ENCODE peak calls at places on chromosomes 5 and 9, in nine cellular contexts. D is EH; G is cardiac fibroblast; U is WTC11; T is NCI-H1694; Q is ureter; F is Caco-2; H is GM06990; C is effector memory CD4-positive, alpha-beta T cell. K is an unnamed sample.

GRCh38 chr9:16519001-16519400 is 351.5 kb downstream of the BNC2 start:
- DNase-seq in D (no peak), G (no peak), U (peak; percentile 36), T (no peak), Q (no peak), F (no peak), H (no peak), C (no peak), K (no peak)

GRCh38 chr5:68046445-68046844 is 169.1 kb upstream of the PIK3R1 start:
- DNase-seq in D (peak; percentile 99), G (peak; percentile 94), U (no peak), T (no peak), Q (no peak), F (no peak), H (no peak), C (no peak), K (no peak)

GRCh38 chr5:159571501-159572244 is 241.4 kb upstream of the IL12B start:
- DNase-seq in D (no peak), G (no peak), U (no peak), T (no peak), Q (no peak), F (peak; percentile 85), H (no peak), C (no peak), K (no peak)

GRCh38 chr5:40960027-40960426 is 50.7 kb downstream of the C7 start:
- DNase-seq in D (no peak), G (peak; percentile 55), U (no peak), T (no peak), Q (no peak), F (no peak), H (no peak), C (no peak), K (no peak)

GRCh38 chr9:72983056-72983455 is 30.2 kb upstream of the ALDH1A1 start:
- DNase-seq in D (peak; percentile 15), G (no peak), U (no peak), T (no peak), Q (no peak), F (peak; percentile 30), H (no peak), C (no peak), K (no peak)

GRCh38 chr9:13181652-13182051 is 97.8 kb downstream of the MPDZ start:
- DNase-seq in D (peak; percentile 46), G (no peak), U (no peak), T (no peak), Q (no peak), F (peak; percentile 61), H (no peak), C (no peak), K (peak; percentile 10)

GRCh38 chr5:142446960-142447279 is 122.1 kb upstream of the SPRY4 start:
- DNase-seq in D (no peak), G (no peak), U (no peak), T (no peak), Q (no peak), F (no peak), H (no peak), C (no peak), K (no peak)

GRCh38 chr9:96491880-96492525 is 42.0 kb downstream of the HABP4 start:
- DNase-seq in D (no peak), G (no peak), U (no peak), T (no peak), Q (no peak), F (no peak), H (no peak), C (no peak), K (no peak)

GRCh38 chr5:59097116-59097515 is 514.2 kb downstream of the RAB3C start:
- DNase-seq in D (peak; percentile 70), G (peak; percentile 30), U (no peak), T (no peak), Q (no peak), F (no peak), H (no peak), C (no peak), K (no peak)

GRCh38 chr9:111429175-111429574 is 55.0 kb downstream of the ECPAS start:
- DNase-seq in D (peak; percentile 22), G (no peak), U (no peak), T (no peak), Q (no peak), F (no peak), H (no peak), C (no peak), K (no peak)

GRCh38 chr9:95385521-95385920 is 68.0 kb upstream of the FANCC start:
- DNase-seq in D (no peak), G (no peak), U (no peak), T (peak; percentile 55), Q (no peak), F (no peak), H (no peak), C (no peak), K (no peak)

GRCh38 chr9:69637193-69637592 is 35.0 kb downstream of the APBA1 start:
- DNase-seq in D (peak; percentile 40), G (no peak), U (no peak), T (no peak), Q (no peak), F (no peak), H (no peak), C (no peak), K (no peak)

GRCh38 chr5:1205255-1206180 is 4.1 kb downstream of the SLC6A19 start:
- DNase-seq in D (no peak), G (no peak), U (no peak), T (no peak), Q (no peak), F (no peak), H (no peak), C (no peak), K (no peak)

GRCh38 chr9:95516736-95517558 is at the start of gene PTCH1:
- DNase-seq in D (peak; percentile 52), G (peak; percentile 69), U (peak; percentile 65), T (no peak), Q (no peak), F (peak; percentile 55), H (no peak), C (peak; percentile 10), K (peak; percentile 35)

K was measured in D721Med.